ENCODE peak calls at places on chromosomes 6 and 20, in five cellular contexts. S is GM23338, R is psoas muscle, F is HCT116, G is dorsolateral prefrontal cortex. W is an unnamed sample.

GRCh38 chr20:7371518-7372158 is 568.6 kb downstream of the HAO1 start:
- DNase-seq in R (no peak), G (no peak), F (no peak), S (no peak), W (no peak)

GRCh38 chr6:118469468-118469867 is 78.6 kb upstream of the PLN start:
- DNase-seq in R (no peak), G (no peak), S (no peak), F (no peak), W (no peak)

GRCh38 chr6:31711233-31711632 is 3.9 kb upstream of the LY6G6D start:
- DNase-seq in S (no peak), G (no peak), R (no peak), F (no peak), W (no peak)

GRCh38 chr6:26327450-26328264 is 37.3 kb upstream of the BTN3A2 start:
- DNase-seq in S (peak), G (peak), R (no peak), F (peak), W (no peak)

GRCh38 chr20:33490023-33490933 is at the start of gene CBFA2T2:
- DNase-seq in F (peak), G (no peak), S (no peak), R (peak), W (no peak)

GRCh38 chr6:3211681-3212080 is 15.8 kb downstream of the TUBB2B start:
- DNase-seq in S (no peak), F (no peak), R (no peak), G (peak), W (no peak)

GRCh38 chr6:85865665-85866372 is 223.1 kb upstream of the SYNCRIP start:
- DNase-seq in S (no peak), F (peak), G (no peak), R (no peak), W (peak)

GRCh38 chr20:36633285-36633772 is 12.7 kb downstream of the SLA2 start:
- DNase-seq in S (no peak), F (no peak), G (no peak), R (no peak), W (no peak)

GRCh38 chr20:10492065-10492464 is 57.0 kb downstream of the SLX4IP start:
- DNase-seq in F (no peak), S (no peak), G (no peak), R (no peak), W (no peak)

GRCh38 chr6:35140991-35141720 is at the start of gene TCP11:
- DNase-seq in G (no peak), R (peak), S (peak), F (no peak), W (no peak)

GRCh38 chr6:37011656-37012378 is 6.4 kb downstream of the FGD2 start:
- DNase-seq in G (no peak), S (no peak), R (no peak), F (no peak), W (no peak)

GRCh38 chr6:22251331-22251730 is 45.5 kb downstream of the PRL start:
- DNase-seq in S (no peak), R (no peak), F (no peak), G (no peak), W (no peak)

GRCh38 chr20:46133886-46134654 is 16.0 kb downstream of the CD40 start:
- DNase-seq in G (no peak), F (no peak), S (no peak), R (no peak), W (no peak)

GRCh38 chr6:3910264-3910663 is 61.1 kb downstream of the FAM50B start:
- DNase-seq in G (no peak), S (no peak), F (no peak), R (no peak), W (no peak)

GRCh38 chr6:100088009-100088408 is 94.0 kb upstream of the MCHR2 start:
- DNase-seq in R (no peak), F (peak), S (no peak), G (no peak), W (peak)

GRCh38 chr6:122715725-122716124 is 63.8 kb upstream of the FABP7 start:
- DNase-seq in S (no peak), F (no peak), G (no peak), R (no peak), W (no peak)

GRCh38 chr20:36116813-36117441 is 37.6 kb upstream of the EPB41L1 start:
- DNase-seq in F (no peak), R (no peak), G (no peak), S (no peak), W (no peak)

GRCh38 chr6:164184410-164184809 is 769.9 kb downstream of the QKI start:
- DNase-seq in F (no peak), R (no peak), S (no peak), G (no peak), W (no peak)

GRCh38 chr6:128569737-128570438 is 49.5 kb upstream of the PTPRK start:
- DNase-seq in R (no peak), G (no peak), F (peak), S (peak), W (peak)

GRCh38 chr20:18805881-18806280 is 7.7 kb upstream of the SCP2D1 start:
- DNase-seq in R (no peak), F (no peak), S (no peak), G (no peak), W (peak)

GRCh38 chr20:47573586-47573985 is 71.9 kb downstream of the NCOA3 start:
- DNase-seq in R (no peak), G (no peak), S (peak), F (no peak), W (no peak)

GRCh38 chr20:46293084-46293483 is 15.2 kb downstream of the CDH22 start:
- DNase-seq in S (peak), G (no peak), F (no peak), R (no peak), W (peak)

GRCh38 chr6:143234686-143235085 is 174.0 kb downstream of the AIG1 start:
- DNase-seq in G (no peak), R (no peak), F (no peak), S (no peak), W (no peak)

GRCh38 chr20:34532320-34532719 is 16.1 kb downstream of the DYNLRB1 start:
- DNase-seq in R (no peak), S (no peak), F (no peak), G (no peak), W (no peak)

GRCh38 chr20:8901237-8902025 is 167.5 kb upstream of the PLCB4 start:
- DNase-seq in G (no peak), F (no peak), R (peak), S (peak), W (no peak)

GRCh38 chr6:34011298-34011697 is 134.6 kb downstream of the GRM4 start:
- DNase-seq in S (no peak), R (no peak), G (no peak), F (no peak), W (no peak)

GRCh38 chr6:25640871-25641270 is 11.1 kb upstream of the SCGN start:
- DNase-seq in R (no peak), G (no peak), F (no peak), S (no peak), W (no peak)

GRCh38 chr6:62683063-62683462 is 397.0 kb upstream of the KHDRBS2 start:
- DNase-seq in R (no peak), S (no peak), F (no peak), G (no peak), W (no peak)
- H3K4me3 ChIP-seq in R (no peak), S (no peak), F (no peak), G (no peak), W (no peak)

GRCh38 chr6:83852528-83853177 is 507 bp upstream of the RIPPLY2 start:
- DNase-seq in F (no peak), S (no peak), G (no peak), R (no peak), W (no peak)

GRCh38 chr6:83849610-83850009 is 3.5 kb upstream of the RIPPLY2 start:
- DNase-seq in S (peak), R (no peak), G (no peak), F (no peak), W (no peak)

GRCh38 chr6:83846291-83846690 is 6.9 kb upstream of the RIPPLY2 start:
- DNase-seq in R (no peak), F (no peak), G (no peak), S (no peak), W (no peak)

GRCh38 chr6:83847179-83847578 is 6.0 kb upstream of the RIPPLY2 start:
- DNase-seq in S (no peak), F (no peak), R (no peak), G (no peak), W (no peak)

GRCh38 chr6:83849127-83849526 is 4.0 kb upstream of the RIPPLY2 start:
- DNase-seq in R (no peak), F (no peak), S (no peak), G (no peak), W (no peak)
- TF ChIP-seq CTCF in R (no peak), F (no peak), S (no peak), G (no peak), W (no peak)

GRCh38 chr20:62361799-62362589 is 5.1 kb downstream of the LAMA5 start:
- DNase-seq in G (no peak), F (peak), S (peak), R (peak), W (no peak)

GRCh38 chr20:62362991-62363919 is 3.9 kb downstream of the LAMA5 start:
- DNase-seq in R (peak), S (peak), F (no peak), G (no peak), W (no peak)

GRCh38 chr20:62362590-62362940 is 4.5 kb downstream of the LAMA5 start:
- DNase-seq in S (no peak), G (no peak), R (no peak), F (no peak), W (no peak)

GRCh38 chr20:62359491-62360121 is 7.5 kb downstream of the LAMA5 start:
- DNase-seq in F (peak), R (peak), S (no peak), G (no peak), W (no peak)

GRCh38 chr20:62360854-62361798 is 6.0 kb downstream of the LAMA5 start:
- DNase-seq in S (peak), F (no peak), R (peak), G (no peak), W (no peak)
- H3K4me3 ChIP-seq in S (peak), F (peak), R (no peak), G (no peak), W (no peak)

GRCh38 chr20:61281286-61281795 is 29.3 kb downstream of the CDH4 start:
- DNase-seq in R (no peak), S (no peak), G (no peak), F (no peak), W (no peak)
- TF ChIP-seq CTCF in R (no peak), S (no peak), G (no peak), F (no peak), W (no peak)

DNA sequence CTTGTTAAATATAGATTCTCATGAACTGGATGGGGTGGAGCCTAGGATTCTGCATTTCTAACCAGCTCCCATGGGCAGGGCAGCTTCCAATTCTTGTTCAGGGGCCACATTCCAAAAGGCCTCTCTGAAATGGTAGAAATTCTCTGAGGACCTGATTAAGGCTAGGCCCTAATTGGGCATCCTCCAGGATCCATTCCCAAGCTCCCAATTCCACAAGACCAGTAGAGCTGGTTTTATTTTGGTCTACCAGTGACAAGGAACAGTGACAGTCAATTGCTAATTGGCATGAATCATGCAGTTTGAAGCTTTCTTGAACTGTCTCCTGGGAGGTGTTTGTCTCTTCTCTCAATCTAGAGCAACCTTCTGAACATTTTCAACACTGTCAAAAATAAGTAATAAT is 3.0 kb downstream of the THBD start:
- DNase-seq in R (no peak), G (no peak), S (no peak), F (no peak), W (no peak)
- H3K4me3 ChIP-seq in R (peak), G (no peak), S (no peak), F (no peak), W (no peak)

GRCh38 chr20:25223765-25224720 is 23.8 kb upstream of the PYGB start:
- DNase-seq in S (no peak), G (no peak), F (no peak), R (no peak), W (no peak)

GRCh38 chr20:25224941-25225340 is 22.9 kb upstream of the PYGB start:
- DNase-seq in F (no peak), G (no peak), R (no peak), S (no peak), W (no peak)

GRCh38 chr20:25221592-25222460 is 26.1 kb upstream of the PYGB start:
- DNase-seq in F (no peak), G (no peak), R (peak), S (no peak), W (no peak)

GRCh38 chr20:25222461-25223178 is 25.3 kb upstream of the PYGB start:
- DNase-seq in F (no peak), S (no peak), G (no peak), R (no peak), W (no peak)

DNA sequence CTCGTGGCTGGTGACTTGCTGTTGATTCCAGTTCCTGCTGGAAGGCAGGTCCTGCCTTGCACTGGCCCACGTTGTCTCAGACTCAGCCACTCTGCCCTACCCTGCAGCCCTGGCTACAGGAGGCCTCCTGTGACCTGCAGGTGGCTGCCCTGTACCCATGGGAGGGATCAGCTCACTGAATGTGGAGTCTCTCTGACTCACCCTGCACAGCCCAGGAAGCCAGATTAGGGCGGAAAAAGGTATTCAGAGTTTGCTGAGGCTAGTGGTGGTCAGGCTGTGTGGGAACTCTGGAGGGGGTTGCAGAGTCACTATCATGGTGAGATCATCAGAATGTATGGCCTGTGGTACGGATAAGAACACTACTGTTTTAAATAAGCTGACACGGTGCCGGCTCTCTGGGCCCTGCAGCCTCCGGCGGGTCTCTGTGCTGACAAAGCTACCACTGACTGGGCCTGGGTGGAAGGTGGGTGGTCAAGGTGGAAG is 24.7 kb upstream of the PYGB start:
- DNase-seq in F (peak), G (no peak), R (no peak), S (peak), W (peak)
- TF ChIP-seq CTCF in F (peak), G (no peak), R (no peak), S (no peak), W (peak)